ENCODE peak calls at places on chromosome 20, in four cellular contexts. F is fibroblast of the conjunctiva, G is GM06990, N is AG10803. Q is an unnamed sample.

GRCh38 chr20:57991211-57991841 is 237.1 kb downstream of the ANKRD60 start:
- DNase-seq in F (peak; percentile 33), G (no peak), N (peak; percentile 92), Q (no peak)

GRCh38 chr20:57438552-57438951 is 47.4 kb downstream of the RBM38 start:
- DNase-seq in F (no peak), G (no peak), N (no peak), Q (no peak)

GRCh38 chr20:36467076-36467999 is 74.0 kb upstream of the MYL9 start:
- DNase-seq in F (peak; percentile 36), G (peak; percentile 51), N (peak; percentile 62), Q (no peak)

GRCh38 chr20:38880952-38881735 is 45.1 kb upstream of the FAM83D start:
- DNase-seq in F (no peak), G (no peak), N (no peak), Q (no peak)

GRCh38 chr20:62977613-62978558 is 25.4 kb downstream of the SLC17A9 start:
- DNase-seq in F (no peak), G (peak; percentile 86), N (no peak), Q (no peak)

GRCh38 chr20:37457928-37458327 is 63.1 kb upstream of the NNAT start:
- DNase-seq in F (no peak), G (no peak), N (no peak), Q (no peak)

GRCh38 chr20:32555584-32555983 is 29.5 kb downstream of the NOL4L start:
- DNase-seq in F (no peak), G (no peak), N (no peak), Q (no peak)

GRCh38 chr20:48075591-48076174 is 290.4 kb upstream of the SULF2 start:
- DNase-seq in F (no peak), G (no peak), N (peak; percentile 11), Q (no peak)

GRCh38 chr20:35006531-35006971 is 50.9 kb downstream of the MYH7B start:
- DNase-seq in F (no peak), G (no peak), N (no peak), Q (no peak)

GRCh38 chr20:16846011-16846410 is 97.9 kb downstream of the OTOR start:
- DNase-seq in F (peak; percentile 12), G (no peak), N (peak; percentile 83), Q (no peak)

Q was measured in retinal pigment epithelial cell.